ENCODE peak calls at places on chromosomes 16 and 17, in eight cellular contexts. N, Z, K, U, P, B, D and E are unnamed samples.

GRCh38 chr17:40459646-40460584 is 16.7 kb downstream of the IGFBP4 start:
- DNase-seq in U (no peak), K (no peak), D (no peak), N (no peak), P (no peak), B (peak; percentile 42), Z (no peak), E (no peak)

GRCh38 chr17:3036800-3037199 is 26.6 kb downstream of the OR1D5 start:
- DNase-seq in Z (no peak), B (no peak), K (no peak), P (no peak), D (no peak), U (no peak), N (no peak), E (no peak)

GRCh38 chr16:53043462-53043861 is 9.2 kb downstream of the CHD9NB start:
- DNase-seq in U (no peak), D (no peak), Z (no peak), P (no peak), B (peak; percentile 12), N (no peak), K (no peak), E (no peak)

GRCh38 chr17:1736348-1737281 is 6.1 kb upstream of the SERPINF2 start:
- DNase-seq in B (peak; percentile 82), P (peak; percentile 64), Z (peak; percentile 82), N (no peak), D (peak; percentile 95), U (peak; percentile 17), K (peak; percentile 87), E (peak; percentile 95)

GRCh38 chr16:15739940-15740339 is 89.9 kb downstream of the NDE1 start:
- DNase-seq in U (no peak), Z (no peak), B (peak; percentile 3), P (no peak), N (no peak), K (no peak), D (no peak), E (no peak)

GRCh38 chr16:52405441-52405840 is 141.5 kb downstream of the TOX3 start:
- DNase-seq in D (no peak), P (peak; percentile 74), U (no peak), N (no peak), K (no peak), B (no peak), Z (no peak), E (no peak)

GRCh38 chr16:72203401-72203800 is 31.4 kb upstream of the PMFBP1 start:
- DNase-seq in Z (no peak), D (peak; percentile 53), B (peak; percentile 18), U (peak; percentile 5), K (peak; percentile 29), N (no peak), P (peak; percentile 62), E (peak; percentile 35)

GRCh38 chr16:60648260-60648659 is 1388.0 kb downstream of the CDH8 start:
- DNase-seq in B (no peak), N (no peak), Z (no peak), D (peak; percentile 0), U (no peak), P (peak; percentile 19), K (no peak), E (no peak)

GRCh38 chr17:40621558-40621957 is 26.1 kb downstream of the SMARCE1 start:
- DNase-seq in P (no peak), K (no peak), Z (no peak), B (peak; percentile 59), D (no peak), U (no peak), N (no peak), E (no peak)

GRCh38 chr17:77905766-77906165 is 52.7 kb upstream of the TNRC6C start:
- DNase-seq in U (no peak), P (no peak), K (no peak), N (no peak), B (no peak), Z (no peak), D (no peak), E (no peak)

DNA sequence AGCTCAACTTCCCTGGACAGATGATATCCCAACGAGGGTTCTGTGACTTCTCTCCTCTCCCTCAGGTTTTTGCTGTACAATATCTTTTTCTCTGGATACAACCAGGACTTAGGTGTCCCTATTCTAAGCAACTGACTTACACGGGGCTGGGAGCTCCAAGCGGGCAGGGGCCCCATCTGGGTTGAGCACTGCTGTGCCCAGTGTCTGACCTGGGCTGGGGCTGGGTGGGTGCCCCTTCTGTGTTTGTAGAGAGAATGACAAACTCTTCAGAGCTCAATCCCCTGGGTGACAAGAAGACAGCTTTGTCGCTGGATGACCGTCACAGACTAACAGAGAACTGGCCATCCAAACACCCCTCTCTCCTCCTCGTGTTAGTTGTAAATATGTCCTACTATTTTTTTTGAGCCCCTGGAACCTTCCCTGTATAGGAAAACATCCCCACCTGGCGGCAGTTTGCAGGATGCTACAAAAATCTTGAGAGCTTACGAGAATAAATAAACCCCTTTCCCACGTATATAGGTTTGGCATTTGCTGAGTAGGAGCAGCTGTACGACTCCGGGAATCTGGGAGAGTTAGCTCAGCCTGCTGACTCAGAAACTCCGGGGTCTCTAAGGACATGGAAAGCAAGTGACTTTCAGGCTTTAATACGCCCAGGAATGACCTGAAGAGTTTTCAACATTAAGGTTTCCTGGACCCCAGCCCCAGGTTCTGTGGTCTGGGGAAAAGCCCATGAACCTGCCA is 23.7 kb upstream of the RCVRN start:
- DNase-seq in U (peak; percentile 29), N (peak; percentile 59), Z (peak; percentile 31), K (no peak), P (peak; percentile 56), D (peak; percentile 73), B (peak; percentile 93), E (no peak)
- TF ChIP-seq CTCF in U (peak; percentile 60), N (peak; percentile 58), Z (no peak), K (no peak), P (peak; percentile 29), D (peak; percentile 63), B (peak; percentile 29), E (no peak)

DNA sequence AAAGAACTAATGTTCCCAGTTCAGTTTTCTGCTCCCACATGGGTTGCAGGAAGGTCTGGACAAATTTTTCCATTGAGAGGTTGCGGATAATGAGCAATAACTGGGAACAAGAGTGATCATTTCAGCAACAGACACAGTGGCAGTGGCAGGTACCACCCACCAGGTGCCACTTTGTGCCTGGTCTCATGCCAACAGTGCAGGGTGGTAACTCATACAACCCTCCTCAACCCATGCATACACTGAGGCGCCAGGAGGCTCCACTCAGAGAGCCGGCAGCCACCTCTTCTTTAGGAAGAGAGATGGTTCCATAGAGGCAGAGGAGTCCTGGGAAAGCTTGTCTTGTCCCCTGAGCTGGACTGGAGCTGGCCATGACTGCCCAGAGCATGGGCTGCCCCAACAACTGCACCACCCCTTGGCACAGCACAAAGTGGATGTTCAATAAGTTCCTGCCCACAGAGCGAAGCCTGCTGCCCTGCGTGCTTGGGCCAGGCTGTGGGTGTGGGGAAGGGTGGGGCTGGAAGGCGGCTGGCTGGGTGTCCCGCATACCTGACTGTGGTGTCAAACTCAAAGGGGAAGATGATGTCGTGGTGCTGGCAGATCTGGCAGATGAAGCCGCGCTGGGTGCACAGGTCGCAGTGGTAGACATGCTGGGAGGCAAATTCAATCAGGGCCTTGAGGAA is 6.4 kb upstream of the ARHGAP27 start:
- DNase-seq in K (no peak), P (peak; percentile 43), B (no peak), Z (no peak), U (no peak), D (no peak), N (no peak), E (no peak)
- TF ChIP-seq CTCF in K (no peak), P (peak; percentile 16), B (no peak), Z (no peak), U (no peak), D (no peak), N (no peak), E (no peak)

DNA sequence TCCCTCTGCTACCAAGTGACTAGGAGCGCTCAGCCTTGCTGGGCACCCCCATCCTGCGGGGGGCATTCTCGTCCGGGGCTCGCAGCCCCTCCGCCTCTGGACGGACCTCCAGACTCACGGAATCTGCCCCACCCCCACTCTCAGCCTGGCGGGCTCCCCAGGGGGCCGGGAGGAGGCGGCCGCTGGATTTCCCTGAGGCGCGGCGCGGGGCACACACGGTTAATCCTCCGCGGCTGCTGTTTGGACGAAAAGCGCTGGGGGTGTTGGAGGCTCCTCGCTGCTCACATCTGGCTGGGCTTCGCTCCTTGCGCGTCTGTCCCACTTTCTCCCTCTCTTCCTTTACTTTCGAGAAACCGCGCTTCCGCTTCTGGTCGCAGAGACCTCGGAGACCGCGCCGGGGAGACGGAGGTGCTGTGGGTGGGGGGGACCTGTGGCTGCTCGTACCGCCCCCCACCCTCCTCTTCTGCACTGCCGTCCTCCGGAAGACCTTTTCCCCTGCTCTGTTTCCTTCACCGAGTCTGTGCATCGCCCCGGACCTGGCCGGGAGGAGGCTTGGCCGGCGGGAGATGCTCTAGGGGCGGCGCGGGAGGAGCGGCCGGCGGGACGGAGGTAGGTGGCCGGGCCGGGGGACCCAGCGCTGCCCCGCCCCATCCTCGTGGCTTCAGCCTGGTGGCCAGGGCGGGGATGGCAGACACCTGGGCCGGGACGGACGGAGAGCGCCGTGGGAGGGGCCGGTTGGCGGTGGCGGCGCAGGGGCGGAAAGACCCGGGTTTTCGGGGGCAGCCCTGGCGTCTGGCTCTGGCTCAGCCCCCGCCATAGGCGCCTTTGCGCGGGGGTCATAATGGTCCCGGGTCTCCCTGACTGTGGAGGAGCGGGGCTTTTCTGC is at the start of gene C1QTNF1:
- DNase-seq in P (no peak), K (peak; percentile 66), U (no peak), B (peak; percentile 52), D (peak; percentile 75), Z (peak; percentile 92), N (peak; percentile 55), E (peak; percentile 75)
- TF ChIP-seq CTCF in P (peak; percentile 40), K (peak; percentile 73), U (peak; percentile 9), B (no peak), D (no peak), Z (peak; percentile 56), N (peak; percentile 60), E (no peak)

DNA sequence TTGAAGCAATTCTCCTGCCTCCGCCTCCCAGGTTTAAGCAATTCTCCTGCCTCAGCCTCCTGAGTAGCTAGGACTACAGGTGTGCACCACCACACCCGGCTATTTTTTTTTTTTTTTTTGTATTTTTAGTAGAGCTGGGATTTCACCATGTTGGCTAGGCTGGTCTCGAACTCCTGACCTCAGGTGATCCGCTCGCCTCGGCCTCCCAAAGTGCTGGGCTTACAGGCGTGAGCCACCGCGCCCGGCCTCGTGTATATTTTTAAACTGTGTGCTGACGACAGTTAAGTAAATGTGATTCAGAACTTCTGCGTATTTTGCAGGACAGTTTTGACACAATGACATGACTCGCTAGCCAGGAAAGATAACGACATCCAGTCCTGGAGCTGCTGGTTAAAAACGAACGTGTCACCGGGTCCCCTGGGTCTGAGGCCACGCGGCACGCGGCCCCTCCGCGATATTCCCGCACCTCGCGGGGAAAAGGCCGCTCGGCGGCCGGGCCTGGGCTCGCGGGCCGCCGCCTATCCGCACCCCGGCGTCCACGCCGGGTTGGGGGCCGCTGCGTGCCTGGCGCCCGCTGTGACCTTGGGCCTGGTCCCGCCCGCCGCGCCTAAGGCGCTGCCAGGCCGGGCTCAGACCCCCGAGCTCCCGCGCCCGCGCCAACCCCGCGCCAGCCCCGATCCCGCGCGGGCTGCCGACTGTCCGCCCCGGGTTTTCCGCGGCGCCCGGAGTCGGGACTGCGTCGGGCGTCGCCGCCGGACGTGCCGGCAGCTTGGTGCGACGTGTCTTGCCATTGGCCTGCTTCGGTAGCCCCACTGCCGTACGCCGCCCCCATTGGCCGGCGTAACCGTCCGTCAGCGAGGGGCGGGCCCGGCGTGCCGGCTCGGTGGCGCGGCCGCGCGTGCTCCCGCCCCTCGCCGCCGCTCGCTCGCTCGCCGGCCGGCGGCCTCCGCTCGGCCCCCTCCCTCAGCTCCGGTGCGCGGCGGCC is at the start of gene FOXK2:
- DNase-seq in B (peak; percentile 96), D (peak; percentile 96), Z (peak; percentile 99), P (peak; percentile 75), K (peak; percentile 92), N (peak; percentile 98), U (peak; percentile 85), E (peak; percentile 100)
- TF ChIP-seq CTCF in B (no peak), D (no peak), Z (no peak), P (no peak), K (no peak), N (no peak), U (no peak), E (no peak)